ENCODE peak calls at places on chromosome 10, in nine cellular contexts. H is astrocyte of the cerebellum, O is thoracic aorta, F is RWPE2, D is progenitor cell of endocrine pancreas, L is fibroblast of the aortic adventitia, E is HL-60, Z is Calu3, B is mesothelial cell of epicardium. W is an unnamed sample.

GRCh38 chr10:117684211-117684610 is 141.7 kb downstream of the EMX2 start:
- DNase-seq in L (no peak), H (no peak), Z (no peak), E (no peak), B (no peak), F (no peak), D (no peak), O (no peak), W (no peak)

GRCh38 chr10:72335394-72336258 is 19.1 kb downstream of the DNAJB12 start:
- DNase-seq in B (no peak), E (no peak), O (no peak), Z (peak), H (no peak), L (peak), D (no peak), F (no peak), W (peak)

GRCh38 chr10:110822708-110823291 is 48.9 kb upstream of the PDCD4 start:
- DNase-seq in Z (no peak), E (no peak), O (no peak), F (no peak), B (no peak), H (no peak), D (peak), L (no peak), W (no peak)

GRCh38 chr10:86730227-86730626 is 26.2 kb upstream of the BMPR1A start:
- DNase-seq in O (no peak), H (no peak), B (no peak), Z (no peak), E (no peak), F (no peak), D (no peak), L (peak), W (no peak)

GRCh38 chr10:100983868-100984669 is 3.2 kb downstream of the MRPL43 start:
- DNase-seq in F (no peak), O (no peak), H (no peak), B (no peak), L (no peak), E (no peak), D (no peak), Z (no peak), W (no peak)

GRCh38 chr10:99917963-99918825 is 91.6 kb downstream of the DNMBP start:
- DNase-seq in B (peak), H (peak), L (peak), F (no peak), Z (no peak), D (peak), O (no peak), E (no peak), W (no peak)

GRCh38 chr10:86248062-86248461 is 118.5 kb downstream of the GRID1 start:
- DNase-seq in F (peak), D (no peak), Z (no peak), E (no peak), B (no peak), O (no peak), L (no peak), H (no peak), W (no peak)

GRCh38 chr10:106873770-106874717 is 290.5 kb downstream of the SORCS1 start:
- DNase-seq in O (no peak), E (no peak), F (no peak), D (no peak), L (no peak), H (no peak), B (no peak), Z (no peak), W (no peak)

GRCh38 chr10:80486785-80487421 is 32.8 kb downstream of the TSPAN14 start:
- DNase-seq in F (no peak), H (no peak), E (no peak), O (no peak), Z (no peak), D (no peak), L (no peak), B (no peak), W (no peak)

GRCh38 chr10:6119423-6119822 is 30.6 kb downstream of the RBM17 start:
- DNase-seq in O (no peak), D (no peak), B (no peak), Z (no peak), L (no peak), E (no peak), H (no peak), F (no peak), W (no peak)

GRCh38 chr10:96651998-96652431 is 65.2 kb upstream of the TM9SF3 start:
- DNase-seq in O (no peak), B (no peak), D (no peak), E (no peak), Z (no peak), H (no peak), L (no peak), F (no peak), W (peak)

GRCh38 chr10:58588673-58589265 is 76.1 kb downstream of the BICC1 start:
- DNase-seq in O (no peak), F (no peak), H (no peak), L (no peak), D (peak), B (no peak), E (no peak), Z (peak), W (no peak)

DNA sequence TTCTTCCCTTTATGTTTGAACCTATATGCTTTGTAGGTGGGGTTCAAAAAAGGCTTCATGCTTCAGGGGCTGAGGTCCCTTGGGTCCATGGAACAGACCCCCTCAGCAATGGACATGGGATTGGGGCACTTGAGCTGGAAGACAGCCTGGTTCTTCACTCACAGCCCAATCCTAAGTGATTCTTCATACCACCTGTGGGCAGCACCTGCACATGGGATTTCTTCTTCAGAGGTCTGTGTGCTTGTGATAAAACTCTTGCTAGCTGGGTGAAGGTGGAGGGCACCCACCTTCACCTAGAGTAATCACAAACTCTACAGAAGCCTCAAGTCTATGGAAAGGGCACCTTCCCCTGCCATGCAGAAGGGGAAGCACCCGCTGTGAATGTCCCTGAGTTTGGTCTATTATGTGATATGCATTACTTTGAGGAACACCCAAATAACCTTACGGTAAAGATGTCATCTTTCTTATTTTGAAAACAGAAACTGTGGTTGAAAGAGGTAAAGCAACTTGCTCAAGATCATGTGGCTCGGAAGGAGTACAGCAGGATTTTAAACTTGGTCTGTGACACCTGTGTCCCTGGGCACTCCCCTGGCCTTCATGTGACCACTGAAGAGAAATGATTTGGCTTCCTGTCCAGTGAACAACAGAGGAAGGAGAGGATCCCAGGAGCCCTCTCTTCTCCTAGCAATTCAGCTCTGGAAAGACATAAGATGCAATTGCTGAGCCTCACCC is 469.5 kb upstream of the ZMIZ1 start:
- DNase-seq in B (no peak), L (no peak), F (no peak), H (no peak), D (no peak), E (no peak), Z (no peak), O (no peak), W (no peak)
- TF ChIP-seq CTCF in B (no peak), L (no peak), F (no peak), H (no peak), D (no peak), E (no peak), Z (no peak), O (no peak), W (no peak)

DNA sequence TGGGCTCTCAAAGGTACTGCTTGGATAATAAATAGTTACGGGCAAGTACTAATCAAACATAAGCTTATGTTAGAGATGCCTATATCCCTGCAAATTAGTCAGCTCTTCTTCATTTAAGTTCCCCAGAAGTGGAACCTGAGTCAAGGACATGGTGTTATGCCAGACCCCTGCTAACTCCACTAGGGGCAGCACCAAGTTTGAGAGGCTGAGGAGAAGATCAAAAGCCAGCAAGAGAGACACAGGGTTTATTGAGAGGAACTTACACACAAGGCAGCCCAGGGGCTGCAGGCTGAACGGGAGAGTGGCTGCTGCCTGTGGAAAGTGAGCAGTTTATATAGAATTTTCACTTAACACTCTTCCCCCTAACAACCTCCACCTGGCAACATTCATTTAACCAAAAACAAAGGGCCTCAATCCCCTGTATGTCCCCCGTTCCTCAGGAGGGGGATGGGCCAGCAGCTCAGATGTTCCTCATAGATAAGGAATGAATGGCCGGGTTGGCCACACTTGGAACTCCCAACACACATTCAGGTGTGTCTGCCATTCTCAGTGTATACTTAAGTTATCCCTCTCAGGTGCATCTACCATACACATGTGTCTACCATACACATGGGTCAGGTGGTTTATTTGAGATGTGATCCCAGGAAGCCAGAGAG is 62.6 kb upstream of the GHITM start:
- DNase-seq in H (no peak), Z (no peak), D (no peak), O (no peak), F (no peak), B (no peak), E (no peak), L (peak), W (no peak)
- TF ChIP-seq CTCF in H (peak), Z (no peak), D (peak), O (no peak), F (no peak), B (no peak), E (no peak), L (peak), W (no peak)

GRCh38 chr10:84204122-84204521 is 9.8 kb downstream of the CDHR1 start:
- DNase-seq in H (no peak), O (no peak), F (no peak), Z (no peak), L (no peak), B (no peak), E (no peak), D (no peak), W (peak)
- TF ChIP-seq CTCF in H (peak), O (no peak), F (no peak), Z (no peak), L (peak), B (no peak), E (peak), D (peak), W (peak)

GRCh38 chr10:61452655-61453641 is at the start of gene TMEM26:
- DNase-seq in L (peak), O (no peak), B (no peak), Z (no peak), D (peak), E (no peak), H (no peak), F (peak), W (no peak)

GRCh38 chr10:61456095-61456789 is 3.1 kb upstream of the TMEM26 start:
- DNase-seq in D (no peak), L (peak), F (no peak), H (no peak), O (no peak), B (no peak), E (no peak), Z (no peak), W (no peak)

GRCh38 chr10:61451357-61451756 is 1.8 kb downstream of the TMEM26 start:
- DNase-seq in Z (no peak), F (no peak), D (no peak), L (no peak), H (no peak), B (no peak), O (no peak), E (no peak), W (no peak)

GRCh38 chr10:61454541-61454940 is 1.4 kb upstream of the TMEM26 start:
- DNase-seq in H (no peak), Z (no peak), O (no peak), E (no peak), L (no peak), F (no peak), D (no peak), B (no peak), W (no peak)

DNA sequence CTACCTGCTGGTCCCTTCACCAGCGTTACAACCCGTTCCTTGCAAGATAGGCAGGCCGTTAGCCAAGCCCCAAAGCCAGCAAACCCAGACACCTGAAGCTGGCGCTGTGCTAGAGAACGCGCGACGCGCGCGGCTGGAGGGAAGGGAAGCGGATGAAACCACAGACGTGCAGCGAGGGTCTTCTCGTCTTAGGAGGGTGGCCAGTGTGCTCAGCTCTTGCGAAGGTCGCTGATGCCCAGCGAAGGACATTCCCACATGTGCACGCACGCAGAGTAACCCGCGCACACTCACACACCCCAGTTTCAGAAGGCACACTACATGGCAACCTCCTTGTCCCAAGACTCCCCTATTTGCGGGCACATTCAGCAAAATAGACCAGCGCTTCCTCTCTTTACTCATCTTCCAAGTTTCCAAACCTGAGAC is 941 bp downstream of the TMEM26 start:
- DNase-seq in H (no peak), Z (no peak), O (no peak), D (no peak), F (no peak), B (peak), E (no peak), L (no peak), W (no peak)
- TF ChIP-seq CTCF in H (no peak), Z (no peak), O (no peak), D (no peak), F (no peak), B (no peak), E (no peak), L (no peak), W (no peak)

W was measured in GM20000.